ENCODE peak calls at places on chromosomes 11 and 22, in six cellular contexts. R is fibroblast of the aortic adventitia, D is coronary artery, N is HFFc6, Y is GM23338, Q is cardiac fibroblast. O is an unnamed sample.

GRCh38 chr11:58963551-58964075 is 24.3 kb downstream of the GLYATL1 start:
- DNase-seq in R (peak), D (no peak), N (peak), Y (peak), Q (peak), O (peak)

GRCh38 chr11:12744831-12745502 is 70.7 kb downstream of the TEAD1 start:
- DNase-seq in R (no peak), D (no peak), N (no peak), Y (no peak), Q (no peak), O (peak)

GRCh38 chr11:111602865-111603632 is 800 bp downstream of the SIK2 start:
- DNase-seq in R (peak), D (no peak), N (peak), Y (peak), Q (peak), O (peak)

GRCh38 chr11:134385774-134386565 is 26.1 kb downstream of the B3GAT1 start:
- DNase-seq in R (no peak), D (no peak), N (no peak), Y (no peak), Q (no peak), O (no peak)

GRCh38 chr11:129289350-129290040 is 86.2 kb upstream of the BARX2 start:
- DNase-seq in R (no peak), D (no peak), N (no peak), Y (no peak), Q (no peak), O (no peak)

GRCh38 chr11:93481696-93482095 is 61.5 kb downstream of the SMCO4 start:
- DNase-seq in R (no peak), D (no peak), N (no peak), Y (no peak), Q (no peak), O (no peak)

GRCh38 chr11:11308249-11308648 is 44.8 kb downstream of the CSNK2A3 start:
- DNase-seq in R (no peak), D (no peak), N (no peak), Y (no peak), Q (no peak), O (no peak)

GRCh38 chr22:29483254-29483653 is 3.2 kb downstream of the NEFH start:
- DNase-seq in R (no peak), D (no peak), N (no peak), Y (no peak), Q (no peak), O (no peak)

GRCh38 chr11:728901-729491 is 18.3 kb upstream of the TALDO1 start:
- DNase-seq in R (no peak), D (no peak), N (no peak), Y (no peak), Q (no peak), O (no peak)

GRCh38 chr22:22769434-22770279 is 118.0 kb upstream of the IGLL5 start:
- DNase-seq in R (no peak), D (peak), N (no peak), Y (no peak), Q (peak), O (no peak)

GRCh38 chr11:2738551-2739431 is 39.0 kb upstream of the KCNQ1OT1 start:
- DNase-seq in R (no peak), D (no peak), N (no peak), Y (no peak), Q (no peak), O (no peak)

GRCh38 chr22:48358886-48359612 is 1468.6 kb downstream of the BRD1 start:
- DNase-seq in R (no peak), D (no peak), N (no peak), Y (no peak), Q (no peak), O (no peak)

DNA sequence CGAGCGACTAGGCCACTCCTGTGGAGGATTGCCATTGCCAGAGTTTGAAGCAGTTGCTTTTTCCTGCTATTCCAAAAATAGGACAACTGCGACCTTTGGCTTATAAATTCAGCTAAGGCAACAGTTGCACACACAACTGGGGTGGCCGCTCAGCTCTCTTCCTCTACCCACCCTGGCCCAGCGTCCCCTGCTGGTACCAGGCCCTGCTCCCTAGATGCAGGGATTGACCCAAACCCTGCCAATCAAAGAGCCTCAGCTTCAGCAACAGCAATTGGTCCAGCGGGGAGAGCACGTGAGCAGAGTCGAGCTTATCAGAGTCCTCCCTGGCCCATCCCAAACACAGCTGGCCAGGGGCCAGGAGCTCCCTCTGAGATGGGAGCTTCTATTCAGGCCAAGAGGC is 22.0 kb upstream of the CABP2 start:
- DNase-seq in R (no peak), D (no peak), N (no peak), Y (peak), Q (no peak), O (no peak)
- TF ChIP-seq CTCF in R (no peak), D (no peak), N (peak), Y (peak), Q (no peak), O (no peak)

GRCh38 chr11:109750964-109751363 is 329.0 kb downstream of the C11orf87 start:
- DNase-seq in R (no peak), D (no peak), N (no peak), Y (no peak), Q (no peak), O (no peak)
- TF ChIP-seq CTCF in R (no peak), D (no peak), N (no peak), Y (no peak), Q (no peak), O (no peak)

DNA sequence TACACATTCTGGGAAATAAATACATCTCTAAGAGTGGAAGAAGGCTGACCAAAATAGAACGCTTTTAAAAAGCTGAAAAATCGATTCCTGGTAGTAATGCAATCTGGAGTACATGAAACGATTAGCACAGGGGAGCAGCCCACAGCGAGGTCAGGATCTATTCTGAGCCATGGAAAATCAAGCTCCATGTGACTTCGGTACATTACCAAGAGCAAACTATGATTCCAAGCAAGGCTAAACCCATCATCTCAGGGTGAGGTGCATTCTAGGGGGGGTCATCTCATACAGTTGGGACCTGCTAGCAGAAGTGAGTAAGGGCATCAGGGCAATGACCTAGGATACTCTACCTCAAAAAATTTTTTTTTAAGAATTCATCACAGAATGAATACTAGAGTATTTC is 249.2 kb downstream of the BLID start:
- DNase-seq in R (no peak), D (no peak), N (no peak), Y (no peak), Q (no peak), O (no peak)
- TF ChIP-seq CTCF in R (no peak), D (no peak), N (no peak), Y (peak), Q (no peak), O (no peak)

GRCh38 chr22:50144005-50144614 is 26.4 kb upstream of the PANX2 start:
- DNase-seq in R (no peak), D (no peak), N (no peak), Y (no peak), Q (no peak), O (no peak)

GRCh38 chr22:50148991-50149721 is 21.4 kb upstream of the PANX2 start:
- DNase-seq in R (no peak), D (peak), N (peak), Y (peak), Q (peak), O (peak)

GRCh38 chr22:50148166-50148500 is 22.4 kb upstream of the PANX2 start:
- DNase-seq in R (no peak), D (peak), N (no peak), Y (no peak), Q (no peak), O (no peak)

GRCh38 chr22:50145741-50146439 is 24.6 kb upstream of the PANX2 start:
- DNase-seq in R (no peak), D (peak), N (no peak), Y (no peak), Q (no peak), O (no peak)

DNA sequence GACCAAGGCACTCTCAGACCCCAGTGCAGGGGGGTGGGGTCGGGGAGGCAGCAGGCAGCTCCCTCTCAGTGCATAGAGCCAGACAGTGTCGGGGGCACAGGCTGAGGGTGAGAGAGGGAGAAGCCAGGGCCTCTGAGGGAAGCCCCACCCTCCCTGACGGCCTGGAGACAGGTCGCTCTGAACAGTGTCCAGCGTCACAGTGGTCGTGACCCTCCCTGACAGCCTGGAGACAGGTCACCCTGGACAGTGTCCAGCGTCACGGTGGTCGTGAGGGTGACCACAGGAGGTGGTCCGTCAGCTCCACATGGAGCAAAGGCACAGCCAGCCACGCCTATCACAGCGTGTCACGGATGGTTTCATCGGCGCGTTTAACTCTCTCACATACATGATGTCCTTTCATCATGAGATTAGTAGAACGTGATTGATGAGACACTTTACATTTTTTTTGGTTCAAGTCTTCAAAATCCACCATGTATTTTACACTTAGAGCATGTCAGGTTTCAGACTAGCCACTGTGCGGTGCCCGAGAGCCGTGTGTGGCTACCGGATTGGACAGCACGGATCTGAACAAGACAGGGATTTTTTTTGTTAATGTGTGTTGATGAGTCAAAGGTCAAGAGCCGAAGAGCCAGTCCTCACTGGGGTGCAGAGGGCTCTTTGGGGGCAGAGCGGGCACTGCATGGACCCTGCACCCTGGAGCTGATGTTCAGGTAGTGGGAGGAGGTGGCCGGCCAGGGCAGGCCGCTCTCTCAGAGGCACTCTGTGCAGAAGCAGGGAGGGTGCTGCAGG is 23.9 kb upstream of the PANX2 start:
- DNase-seq in R (peak), D (peak), N (peak), Y (no peak), Q (peak), O (peak)
- TF ChIP-seq CTCF in R (peak), D (peak), N (peak), Y (peak), Q (peak), O (peak)

GRCh38 chr11:121337740-121338272 is 45.2 kb downstream of the SC5D start:
- DNase-seq in R (no peak), D (no peak), N (no peak), Y (no peak), Q (no peak), O (no peak)

GRCh38 chr11:121336279-121336947 is 43.8 kb downstream of the SC5D start:
- DNase-seq in R (no peak), D (no peak), N (no peak), Y (no peak), Q (no peak), O (no peak)

GRCh38 chr11:121338536-121338935 is 46.0 kb downstream of the SC5D start:
- DNase-seq in R (no peak), D (no peak), N (no peak), Y (no peak), Q (no peak), O (no peak)

GRCh38 chr11:121337078-121337477 is 44.5 kb downstream of the SC5D start:
- DNase-seq in R (no peak), D (no peak), N (no peak), Y (no peak), Q (no peak), O (no peak)

DNA sequence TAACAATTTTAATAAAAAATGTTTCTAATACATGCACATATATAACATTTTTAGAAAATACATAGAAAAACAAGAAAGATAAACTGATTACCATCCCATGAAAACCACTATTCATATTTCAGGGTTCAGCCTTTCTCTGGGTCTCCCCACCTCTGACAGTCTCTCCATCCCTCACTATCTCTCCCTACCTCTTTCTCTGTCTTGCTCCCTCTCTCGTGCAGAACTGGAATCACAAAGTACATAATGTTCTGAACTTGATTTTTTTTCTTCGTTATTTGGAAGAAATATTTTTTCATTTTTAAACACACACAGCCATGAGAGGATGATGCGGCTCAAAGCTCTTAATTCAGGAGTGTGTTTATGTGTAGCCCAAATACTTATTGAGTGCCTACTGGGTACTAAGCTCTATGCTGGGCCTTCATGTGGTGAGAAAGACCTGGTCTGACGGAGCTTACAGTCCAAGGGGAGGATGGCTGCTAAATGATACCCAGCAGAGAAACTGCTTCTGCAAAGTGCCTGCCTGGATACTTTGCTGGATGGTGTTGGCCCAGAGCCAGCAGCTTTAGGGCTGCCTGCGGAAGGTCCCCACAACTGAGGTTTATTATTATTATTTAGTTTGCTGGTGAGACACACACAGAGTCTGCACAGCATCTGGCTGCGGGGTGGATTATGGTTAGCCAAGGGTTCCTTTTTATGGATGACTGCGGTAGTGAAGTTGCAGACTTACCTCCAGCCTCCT is 42.6 kb downstream of the SC5D start:
- DNase-seq in R (no peak), D (no peak), N (peak), Y (no peak), Q (no peak), O (peak)
- TF ChIP-seq CTCF in R (peak), D (no peak), N (peak), Y (no peak), Q (peak), O (peak)

DNA sequence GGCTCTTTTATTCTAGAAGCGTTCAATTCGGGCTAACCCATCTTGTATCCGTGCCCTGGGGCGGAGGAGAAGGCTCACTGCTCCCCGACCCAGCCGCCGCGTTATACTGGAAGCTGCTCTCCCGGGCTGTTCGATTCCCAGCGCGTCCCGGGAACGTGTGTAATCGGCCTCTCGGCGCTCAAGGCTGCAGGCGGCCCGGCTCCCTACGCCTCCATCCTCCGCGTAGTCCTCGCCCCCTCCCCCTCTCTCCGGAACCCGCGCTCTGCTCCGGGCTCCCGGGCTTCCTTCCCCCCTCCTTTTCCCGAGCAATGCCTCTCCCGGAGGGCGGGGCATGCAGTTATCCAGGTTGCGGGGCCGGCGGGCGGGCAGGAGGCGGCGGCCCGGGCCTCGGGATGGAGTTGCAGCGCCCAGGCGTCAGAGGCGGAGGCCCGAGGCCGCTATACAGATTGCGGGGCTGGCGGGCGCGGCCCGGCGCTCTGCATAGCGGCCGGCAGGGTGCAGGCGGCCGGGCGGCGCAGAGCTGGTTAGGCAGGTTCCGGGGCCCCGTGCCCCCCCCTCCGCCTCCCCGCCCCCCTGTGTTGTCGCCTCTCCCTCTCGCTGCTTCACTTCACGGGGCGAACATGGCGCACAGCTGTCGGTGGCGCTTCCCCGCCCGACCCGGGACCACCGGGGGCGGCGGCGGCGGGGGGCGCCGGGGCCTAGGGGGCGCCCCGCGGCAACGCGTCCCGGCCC is at the start of gene KMT2A:
- DNase-seq in R (peak), D (peak), N (peak), Y (peak), Q (peak), O (peak)
- TF ChIP-seq CTCF in R (no peak), D (no peak), N (peak), Y (no peak), Q (no peak), O (no peak)

GRCh38 chr22:27152033-27152432 is 494.6 kb downstream of the MIAT start:
- DNase-seq in R (no peak), D (no peak), N (peak), Y (no peak), Q (no peak), O (no peak)

GRCh38 chr22:27150530-27150909 is 493.1 kb downstream of the MIAT start:
- DNase-seq in R (peak), D (no peak), N (no peak), Y (no peak), Q (peak), O (no peak)

GRCh38 chr22:27152883-27153282 is 495.5 kb downstream of the MIAT start:
- DNase-seq in R (no peak), D (no peak), N (no peak), Y (no peak), Q (no peak), O (no peak)

GRCh38 chr22:27149886-27150529 is 492.6 kb downstream of the MIAT start:
- DNase-seq in R (peak), D (no peak), N (no peak), Y (no peak), Q (peak), O (peak)

DNA sequence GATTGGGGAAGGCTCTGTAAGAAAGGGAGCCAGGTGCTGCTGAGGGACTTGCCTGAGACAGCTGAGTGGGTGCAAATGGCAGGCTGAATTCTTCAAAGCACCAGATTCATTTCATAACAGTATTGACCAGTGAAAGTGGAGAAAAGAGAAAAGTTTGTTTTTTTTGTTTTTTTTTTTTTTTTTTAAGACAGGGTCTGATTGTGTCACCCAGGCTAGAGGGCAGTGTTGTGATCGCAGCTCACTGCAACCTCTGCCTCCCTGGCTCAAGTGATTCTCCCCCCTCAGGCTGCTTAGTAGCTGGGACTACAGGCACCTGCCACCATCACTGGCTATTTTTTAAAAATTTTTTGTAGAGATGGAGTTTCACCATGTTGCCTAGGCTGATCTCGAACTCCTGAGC is 494.0 kb downstream of the MIAT start:
- DNase-seq in R (no peak), D (no peak), N (no peak), Y (peak), Q (no peak), O (no peak)
- TF ChIP-seq CTCF in R (no peak), D (no peak), N (peak), Y (peak), Q (peak), O (peak)

DNA sequence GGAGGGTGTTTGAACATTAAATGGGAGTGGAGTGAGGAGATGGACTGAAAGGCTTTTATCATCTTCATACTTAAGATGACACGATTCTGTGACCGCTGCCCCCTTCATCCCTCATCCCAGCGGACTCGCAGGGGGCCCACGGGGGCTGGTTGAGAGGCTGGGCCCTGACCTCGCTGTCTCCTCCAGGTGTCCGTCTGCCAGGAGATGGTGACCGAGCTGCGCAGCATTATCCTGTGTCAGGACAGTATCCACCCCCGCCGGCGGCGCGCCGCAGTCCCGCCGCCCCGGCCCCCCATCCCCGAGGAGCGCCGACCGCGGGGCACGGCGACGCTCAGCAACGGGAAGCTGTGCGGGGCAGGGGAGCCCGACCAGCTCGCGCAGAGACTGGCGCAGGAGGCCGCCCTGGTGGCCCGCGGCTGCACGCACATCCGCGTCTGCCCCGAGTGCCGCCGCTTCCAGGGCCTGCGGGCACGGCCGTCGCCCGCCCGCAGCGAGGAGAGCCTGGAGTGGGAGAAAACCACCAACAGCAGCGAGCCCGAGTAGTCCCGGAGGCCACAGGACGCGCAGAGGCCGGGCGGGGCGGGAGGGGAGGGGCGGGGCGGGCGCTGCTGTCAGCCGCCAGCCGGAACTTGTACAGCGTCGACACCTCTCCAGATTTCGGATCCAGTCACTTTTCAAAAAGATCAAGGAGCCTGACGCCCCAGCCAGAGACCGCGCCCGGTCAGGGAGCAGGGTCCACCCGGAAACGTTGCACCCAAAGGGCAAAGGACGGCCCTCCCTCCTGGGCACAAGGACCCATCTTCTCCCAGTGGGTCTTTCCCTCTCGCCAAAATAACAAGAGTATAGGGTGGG is 38.0 kb upstream of the TBCEL start:
- DNase-seq in R (peak), D (no peak), N (peak), Y (peak), Q (peak), O (peak)
- TF ChIP-seq CTCF in R (peak), D (no peak), N (peak), Y (peak), Q (no peak), O (no peak)

GRCh38 chr22:33917744-33918406 is 2.4 kb downstream of the LARGE1 start:
- DNase-seq in R (peak), D (no peak), N (no peak), Y (peak), Q (peak), O (peak)
- TF ChIP-seq CTCF in R (peak), D (no peak), N (peak), Y (peak), Q (no peak), O (peak)